ENCODE peak calls at places on chromosome 21, in four cellular contexts. E is cardiac fibroblast; U is CD8-positive, alpha-beta T cell; D is PC-9. S is an unnamed sample.

GRCh38 chr21:16159213-16159970 is 429.6 kb downstream of the USP25 start:
- DNase-seq in E (no peak), U (no peak), D (no peak), S (no peak)

GRCh38 chr21:34936299-34936698 is 112.8 kb downstream of the RUNX1 start:
- DNase-seq in E (no peak), U (no peak), D (no peak), S (no peak)

GRCh38 chr21:8991088-8991907 is 1530.1 kb upstream of the TPTE start:
- DNase-seq in E (no peak), U (no peak), D (peak; percentile 33), S (no peak)

GRCh38 chr21:44065428-44065827 is 41.8 kb upstream of the PWP2 start:
- DNase-seq in E (peak; percentile 66), U (peak; percentile 73), D (no peak), S (no peak)

GRCh38 chr21:27275294-27275927 is 308.5 kb upstream of the ADAMTS5 start:
- DNase-seq in E (peak; percentile 90), U (no peak), D (no peak), S (no peak)

GRCh38 chr21:44423312-44423821 is 31.9 kb upstream of the LRRC3 start:
- DNase-seq in E (no peak), U (no peak), D (no peak), S (no peak)

GRCh38 chr21:43782741-43783700 is 6.4 kb upstream of the RRP1 start:
- DNase-seq in E (no peak), U (no peak), D (peak; percentile 92), S (no peak)

GRCh38 chr21:35565204-35565611 is 495.1 kb downstream of the SETD4 start:
- DNase-seq in E (peak; percentile 95), U (no peak), D (peak; percentile 92), S (peak; percentile 2)

GRCh38 chr21:14361958-14362357 is 21.0 kb downstream of the HSPA13 start:
- DNase-seq in E (peak; percentile 80), U (no peak), D (peak; percentile 40), S (no peak)

GRCh38 chr21:44547656-44548331 is 3.5 kb downstream of the KRTAP10-2 start:
- DNase-seq in E (no peak), U (no peak), D (no peak), S (no peak)

GRCh38 chr21:39221282-39221996 is 38.2 kb upstream of the PSMG1 start:
- DNase-seq in E (no peak), U (no peak), D (no peak), S (no peak)

GRCh38 chr21:29481641-29482040 is 182.9 kb downstream of the BACH1 start:
- DNase-seq in E (peak; percentile 56), U (no peak), D (no peak), S (no peak)

GRCh38 chr21:26169611-26170470 is 729 bp downstream of the APP start:
- DNase-seq in E (peak; percentile 73), U (peak; percentile 1), D (peak; percentile 47), S (no peak)

GRCh38 chr21:34530264-34530663 is 18.3 kb upstream of the KCNE1 start:
- DNase-seq in E (peak; percentile 74), U (no peak), D (no peak), S (no peak)

GRCh38 chr21:15731243-15731613 is 1.4 kb downstream of the USP25 start:
- DNase-seq in E (no peak), U (no peak), D (peak; percentile 71), S (no peak)

GRCh38 chr21:15514073-15514946 is 215.5 kb upstream of the USP25 start:
- DNase-seq in E (no peak), U (peak; percentile 11), D (no peak), S (no peak)

GRCh38 chr21:27057997-27058396 is 91.1 kb upstream of the ADAMTS5 start:
- DNase-seq in E (no peak), U (no peak), D (no peak), S (no peak)

GRCh38 chr21:30600787-30601186 is at the start of gene KRTAP22-1:
- DNase-seq in E (no peak), U (no peak), D (no peak), S (no peak)

GRCh38 chr21:44742418-44743153 is 31.2 kb upstream of the TSPEAR start:
- DNase-seq in E (peak; percentile 38), U (no peak), D (no peak), S (no peak)

GRCh38 chr21:18248171-18248570 is 3.5 kb downstream of the CHODL start:
- DNase-seq in E (no peak), U (no peak), D (no peak), S (no peak)

GRCh38 chr21:18249542-18250152 is 5.0 kb downstream of the CHODL start:
- DNase-seq in E (no peak), U (no peak), D (no peak), S (no peak)

GRCh38 chr21:18245493-18245967 is 897 bp downstream of the CHODL start:
- DNase-seq in E (no peak), U (no peak), D (no peak), S (no peak)

GRCh38 chr21:18244721-18245486 is at the start of gene CHODL:
- DNase-seq in E (no peak), U (no peak), D (no peak), S (no peak)
- H3K4me3 ChIP-seq in E (no peak within 1 kb of the TSS), U (no peak within 1 kb of the TSS), D (no peak within 1 kb of the TSS), S (no peak within 1 kb of the TSS)

DNA sequence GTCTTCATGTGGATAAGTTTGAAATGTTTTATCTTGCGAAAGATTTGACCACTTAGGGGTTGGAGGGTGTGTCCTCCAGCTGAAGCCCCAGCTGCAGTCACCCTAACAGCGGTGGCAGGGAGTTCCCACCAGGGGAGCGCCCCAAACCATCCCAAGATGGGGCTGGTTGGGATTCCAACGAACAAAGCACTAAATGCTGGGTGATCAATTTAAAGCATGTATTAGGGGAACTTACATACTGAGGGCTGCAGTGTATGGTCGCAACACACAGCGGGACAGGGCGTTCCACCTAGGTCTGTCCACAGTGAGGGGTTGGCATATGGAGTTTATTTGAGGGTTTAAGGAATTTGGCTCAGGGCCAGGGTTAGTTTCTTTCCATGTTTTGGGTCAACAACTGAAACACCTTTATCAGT is 26.3 kb downstream of the SLC37A1 start:
- DNase-seq in E (no peak), U (no peak), D (no peak), S (no peak)
- TF ChIP-seq CTCF in E (no peak), U (no peak), D (no peak), S (peak; percentile 19)

GRCh38 chr21:46099476-46099875 is 1.6 kb downstream of the COL6A2 start:
- DNase-seq in E (peak; percentile 53), U (no peak), D (no peak), S (no peak)

GRCh38 chr21:46108827-46109226 is 10.9 kb downstream of the COL6A2 start:
- DNase-seq in E (no peak), U (no peak), D (no peak), S (no peak)

GRCh38 chr21:46100020-46100419 is 2.1 kb downstream of the COL6A2 start:
- DNase-seq in E (no peak), U (no peak), D (no peak), S (no peak)

GRCh38 chr21:46100426-46100825 is 2.5 kb downstream of the COL6A2 start:
- DNase-seq in E (peak; percentile 74), U (no peak), D (no peak), S (no peak)

DNA sequence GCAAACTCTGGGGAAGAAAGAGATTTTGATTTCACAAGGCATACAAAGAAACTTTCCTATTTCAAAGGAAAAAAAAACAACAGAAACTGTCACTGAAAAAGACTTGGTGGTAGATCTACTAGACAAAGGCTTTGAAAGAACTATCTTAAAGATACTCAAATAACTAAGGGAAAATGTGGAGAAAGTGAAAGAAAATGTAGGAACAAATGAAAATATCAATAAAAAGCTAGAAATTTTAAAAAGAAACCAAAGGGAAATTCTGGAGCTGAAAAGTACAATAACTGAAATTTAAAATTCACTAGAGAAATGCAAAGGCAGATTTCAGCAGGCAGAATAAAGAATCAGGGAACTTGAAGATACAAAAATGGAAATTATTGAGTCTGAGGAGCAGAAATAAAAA is 6.2 kb downstream of the COL6A2 start:
- DNase-seq in E (no peak), U (no peak), D (no peak), S (no peak)
- H3K4me3 ChIP-seq in E (no peak overlapping the region), U (no peak overlapping the region), D (no peak overlapping the region), S (no peak overlapping the region)

GRCh38 chr21:33266050-33266783 is at the start of gene IL10RB:
- DNase-seq in E (peak; percentile 52), U (peak; percentile 21), D (no peak), S (no peak)
- TF ChIP-seq CTCF in E (no peak), U (no peak), D (no peak), S (no peak)

GRCh38 chr21:42308914-42309752 is 6.1 kb downstream of the TFF3 start:
- DNase-seq in E (no peak), U (no peak), D (no peak), S (no peak)
- H3K4me3 ChIP-seq in E (no peak overlapping the region), U (no peak overlapping the region), D (no peak overlapping the region), S (no peak overlapping the region)